ENCODE peak calls at places on chromosome 7, in nine cellular contexts. Y is left ventricle myocardium superior; H is left lung; D is right cardiac atrium; L is heart right ventricle; J is stimulated activated naive B cell treated with anti-CD40 and anti-IgM and Interleukin-4, amounts not matched to agents 10 μg/mL and 1 μg/mL and 100 μg/mL, for 72 hours; W is pancreas; F is activated naive CD8-positive, alpha-beta T cell treated with anti-CD3 and anti-CD28 coated beads, Interleukin-2, amount 10 ng/mL, durations not matched to agents 7 days and 5 days; Q is activated CD8-positive, alpha-beta memory T cell treated with anti-CD3 and anti-CD28 coated beads, Interleukin-2, amount 10 ng/mL, durations not matched to agents 7 days and 5 days. P is an unnamed sample.

GRCh38 chr7:22001345-22002004 is 55.8 kb upstream of the CDCA7L start:
- ATAC-seq in J (peak; percentile 65), W (no peak), F (no peak), H (peak; percentile 93), Y (peak; percentile 33), Q (peak; percentile 53), L (peak; percentile 57), D (peak; percentile 59), P (peak; percentile 56)

GRCh38 chr7:82593780-82594179 is 150.2 kb upstream of the CACNA2D1 start:
- ATAC-seq in F (no peak), D (no peak), J (no peak), H (no peak), W (no peak), L (no peak), Q (no peak), Y (no peak), P (no peak)

GRCh38 chr7:33043875-33044718 is 18.5 kb downstream of the NT5C3A start:
- ATAC-seq in W (peak; percentile 87), Q (no peak), Y (peak; percentile 64), L (peak; percentile 72), J (no peak), F (no peak), H (peak; percentile 50), D (peak; percentile 48), P (no peak)

GRCh38 chr7:66880009-66880554 is 40.9 kb upstream of the TMEM248 start:
- ATAC-seq in D (no peak), F (no peak), Q (no peak), W (no peak), L (no peak), H (peak; percentile 83), Y (no peak), J (no peak), P (no peak)

GRCh38 chr7:111728635-111728995 is 166.3 kb upstream of the IMMP2L start:
- ATAC-seq in H (no peak), F (no peak), J (no peak), Q (no peak), W (no peak), Y (no peak), D (no peak), L (no peak), P (no peak)

GRCh38 chr7:149764481-149765398 is 8.6 kb downstream of the ZNF467 start:
- ATAC-seq in Q (no peak), D (peak; percentile 24), Y (peak; percentile 86), W (no peak), L (peak; percentile 56), F (no peak), H (no peak), J (no peak), P (peak; percentile 54)

GRCh38 chr7:25519962-25520562 is 291.8 kb upstream of the NPVF start:
- ATAC-seq in H (no peak), F (no peak), D (no peak), L (no peak), W (no peak), Y (no peak), J (peak; percentile 63), Q (no peak), P (no peak)

GRCh38 chr7:70925411-70926115 is 206.4 kb upstream of the GALNT17 start:
- ATAC-seq in F (no peak), J (no peak), Q (no peak), H (no peak), W (no peak), L (no peak), Y (no peak), D (no peak), P (no peak)

GRCh38 chr7:22628112-22628511 is 98.9 kb upstream of the IL6 start:
- ATAC-seq in D (no peak), H (no peak), J (no peak), W (no peak), Q (no peak), L (no peak), F (no peak), Y (no peak), P (no peak)

GRCh38 chr7:138610671-138611170 is 90.4 kb downstream of the SVOPL start:
- ATAC-seq in D (no peak), J (no peak), H (peak; percentile 96), W (peak; percentile 65), Y (no peak), L (no peak), Q (no peak), F (no peak), P (no peak)

GRCh38 chr7:17239683-17240521 is 58.5 kb upstream of the AHR start:
- ATAC-seq in H (peak; percentile 87), D (peak; percentile 47), Q (no peak), L (peak; percentile 10), Y (peak; percentile 30), W (no peak), J (no peak), F (no peak), P (no peak)

GRCh38 chr7:51033722-51034530 is 251.2 kb upstream of the GRB10 start:
- ATAC-seq in D (peak; percentile 54), H (no peak), L (peak; percentile 74), J (no peak), W (no peak), F (no peak), Y (peak; percentile 88), Q (no peak), P (no peak)

GRCh38 chr7:78326870-78327269 is 528.3 kb downstream of the PHTF2 start:
- ATAC-seq in J (no peak), F (no peak), Y (peak; percentile 92), H (no peak), L (peak; percentile 53), W (no peak), D (peak; percentile 23), Q (no peak), P (no peak)